ENCODE peak calls at places on chromosomes 6 and 20, in seven cellular contexts. E, Z, J, O, D, I and H are unnamed samples. For H3K27me3, the result is how much of the 10 kb centered on the place peaks cover.

GRCh38 chr6:159609813-159610212 is 83.2 kb downstream of the SOD2 start:
- DNase-seq in E (no peak), Z (no peak), J (peak), O (no peak), D (no peak), I (peak), H (no peak)

GRCh38 chr6:9225441-9225871 is 790.1 kb upstream of the SLC35B3 start:
- DNase-seq in E (no peak), Z (no peak), J (no peak), O (no peak), D (no peak), I (peak), H (peak)

GRCh38 chr6:135012764-135013163 is 41.9 kb downstream of the HBS1L start:
- DNase-seq in E (peak), Z (no peak), J (no peak), O (no peak), D (no peak), I (peak), H (peak)

GRCh38 chr6:105954148-105954547 is 132.0 kb upstream of the PRDM1 start:
- DNase-seq in E (no peak), Z (no peak), J (no peak), O (no peak), D (no peak), I (no peak), H (no peak)

GRCh38 chr20:20520776-20521175 is 152.9 kb downstream of the INSM1 start:
- DNase-seq in E (no peak), Z (no peak), J (no peak), O (no peak), D (no peak), I (peak), H (peak)

GRCh38 chr6:50707652-50708325 is 5.5 kb upstream of the TFAP2D start:
- DNase-seq in E (no peak), Z (peak), J (no peak), O (no peak), D (peak), I (no peak), H (no peak)

GRCh38 chr6:71619836-71620235 is 266.5 kb upstream of the RIMS1 start:
- DNase-seq in E (no peak), Z (no peak), J (no peak), O (no peak), D (no peak), I (no peak), H (no peak)

GRCh38 chr6:43313813-43314212 is 5.2 kb upstream of the CRIP3 start:
- DNase-seq in E (no peak), Z (no peak), J (no peak), O (no peak), D (no peak), I (no peak), H (no peak)

GRCh38 chr20:46213946-46214830 is 94.1 kb downstream of the CDH22 start:
- DNase-seq in E (no peak), Z (no peak), J (no peak), O (no peak), D (peak), I (no peak), H (no peak)

GRCh38 chr6:157019733-157020132 is 242.6 kb downstream of the ARID1B start:
- DNase-seq in E (no peak), Z (no peak), J (no peak), O (peak), D (no peak), I (peak), H (no peak)

GRCh38 chr6:360791-361373 is 30.7 kb upstream of the IRF4 start:
- DNase-seq in E (no peak), Z (no peak), J (no peak), O (no peak), D (no peak), I (no peak), H (no peak)

GRCh38 chr20:23752481-23753193 is 1.9 kb upstream of the CST1 start:
- DNase-seq in E (no peak), Z (no peak), J (no peak), O (no peak), D (no peak), I (no peak), H (no peak)

GRCh38 chr20:38725959-38726848 is 1.9 kb downstream of the SLC32A1 start:
- DNase-seq in E (no peak), Z (peak), J (peak), O (peak), D (no peak), I (peak), H (no peak)

GRCh38 chr20:48051810-48052491 is 266.7 kb upstream of the SULF2 start:
- DNase-seq in E (peak), Z (no peak), J (no peak), O (no peak), D (no peak), I (peak), H (peak)

GRCh38 chr6:44161997-44162338 is 3.3 kb downstream of the CAPN11 start:
- DNase-seq in E (peak), Z (no peak), J (no peak), O (no peak), D (no peak), I (peak), H (peak)

GRCh38 chr6:8065519-8065911 is 1.3 kb upstream of the BLOC1S5 start:
- DNase-seq in E (no peak), Z (no peak), J (no peak), O (no peak), D (no peak), I (no peak), H (peak)

GRCh38 chr20:41213150-41213820 is 75.9 kb downstream of the PLCG1 start:
- DNase-seq in E (peak), Z (no peak), J (no peak), O (peak), D (no peak), I (peak), H (peak)

GRCh38 chr6:4583026-4583425 is 193.2 kb upstream of the CDYL start:
- DNase-seq in E (peak), Z (no peak), J (no peak), O (no peak), D (no peak), I (no peak), H (peak)

GRCh38 chr20:35318502-35319157 is 26.4 kb upstream of the FAM83C start:
- DNase-seq in E (peak), Z (no peak), J (peak), O (no peak), D (no peak), I (peak), H (peak)

GRCh38 chr6:112983741-112984221 is 636.7 kb downstream of the RFPL4B start:
- DNase-seq in E (no peak), Z (no peak), J (no peak), O (no peak), D (no peak), I (peak), H (peak)

GRCh38 chr20:43537921-43538854 is 20.6 kb upstream of the SGK2 start:
- DNase-seq in E (peak), Z (peak), J (peak), O (peak), D (peak), I (peak), H (peak)

GRCh38 chr6:169162968-169163903 is 90.4 kb downstream of the THBS2 start:
- DNase-seq in E (peak), Z (no peak), J (peak), O (no peak), D (peak), I (peak), H (peak)

DNA sequence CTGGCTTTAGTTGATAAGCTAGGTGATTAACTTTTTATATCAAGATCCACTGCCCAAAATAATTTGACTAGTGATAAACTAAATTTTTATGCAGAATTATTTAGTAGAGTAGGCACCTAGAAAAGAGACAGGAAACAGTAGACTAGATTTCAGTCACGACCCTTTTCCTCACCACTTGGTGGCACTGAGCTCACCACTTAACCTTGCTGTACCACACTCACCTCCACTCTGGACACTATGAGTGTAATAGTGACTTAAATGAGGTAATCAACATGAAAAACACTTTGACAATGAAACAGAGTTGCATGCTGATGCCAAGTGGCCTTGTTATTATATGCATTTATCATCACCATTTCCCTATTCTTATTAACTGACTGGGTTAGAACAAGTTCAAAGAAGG is 730.4 kb downstream of the KIF16B start:
- DNase-seq in E (no peak), Z (no peak), J (no peak), O (peak), D (no peak), I (no peak), H (peak)
- TF ChIP-seq CTCF in E (no peak), Z (peak), J (no peak), O (peak), D (no peak), I (no peak), H (no peak)

DNA sequence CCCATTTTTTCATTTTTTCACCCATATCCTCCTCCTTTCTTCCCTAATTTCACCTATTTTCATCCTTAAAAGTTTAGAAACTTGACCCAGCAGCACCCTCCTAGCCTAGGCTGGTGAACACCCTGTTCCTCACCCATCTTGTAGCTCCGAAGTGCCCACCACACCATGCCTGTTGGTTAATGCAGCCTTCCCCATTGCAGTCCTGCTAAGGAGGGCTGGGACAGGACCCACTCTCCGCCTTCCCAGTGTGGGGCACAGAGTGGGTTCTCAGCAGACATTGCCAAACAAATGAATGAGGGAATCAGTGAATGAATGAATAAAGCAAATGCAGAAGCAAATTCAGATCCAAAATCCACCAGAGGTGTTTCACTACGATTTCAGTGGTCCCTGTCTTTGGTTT is 45.7 kb downstream of the CTCFL start:
- DNase-seq in E (no peak), Z (no peak), J (no peak), O (no peak), D (peak), I (no peak), H (no peak)
- H3K27me3 ChIP-seq in E (under half), Z (under half), J (under half), O (under half), D (under half), I (under half), H (under half)

GRCh38 chr6:125918230-125918629 is 38.3 kb upstream of the HINT3 start:
- DNase-seq in E (no peak), Z (peak), J (peak), O (no peak), D (no peak), I (no peak), H (no peak)

GRCh38 chr6:125910518-125910917 is 46.1 kb upstream of the HINT3 start:
- DNase-seq in E (no peak), Z (no peak), J (no peak), O (no peak), D (no peak), I (peak), H (peak)

GRCh38 chr6:125913145-125913544 is 43.4 kb upstream of the HINT3 start:
- DNase-seq in E (no peak), Z (no peak), J (no peak), O (no peak), D (no peak), I (no peak), H (no peak)

GRCh38 chr6:125918681-125919566 is 37.6 kb upstream of the HINT3 start:
- DNase-seq in E (peak), Z (no peak), J (peak), O (peak), D (no peak), I (peak), H (peak)

GRCh38 chr6:125913864-125914351 is 42.7 kb upstream of the HINT3 start:
- DNase-seq in E (peak), Z (no peak), J (no peak), O (no peak), D (no peak), I (peak), H (peak)
- H3K4me3 ChIP-seq in E (no peak), Z (no peak), J (no peak), O (no peak), D (no peak), I (no peak), H (no peak)

DNA sequence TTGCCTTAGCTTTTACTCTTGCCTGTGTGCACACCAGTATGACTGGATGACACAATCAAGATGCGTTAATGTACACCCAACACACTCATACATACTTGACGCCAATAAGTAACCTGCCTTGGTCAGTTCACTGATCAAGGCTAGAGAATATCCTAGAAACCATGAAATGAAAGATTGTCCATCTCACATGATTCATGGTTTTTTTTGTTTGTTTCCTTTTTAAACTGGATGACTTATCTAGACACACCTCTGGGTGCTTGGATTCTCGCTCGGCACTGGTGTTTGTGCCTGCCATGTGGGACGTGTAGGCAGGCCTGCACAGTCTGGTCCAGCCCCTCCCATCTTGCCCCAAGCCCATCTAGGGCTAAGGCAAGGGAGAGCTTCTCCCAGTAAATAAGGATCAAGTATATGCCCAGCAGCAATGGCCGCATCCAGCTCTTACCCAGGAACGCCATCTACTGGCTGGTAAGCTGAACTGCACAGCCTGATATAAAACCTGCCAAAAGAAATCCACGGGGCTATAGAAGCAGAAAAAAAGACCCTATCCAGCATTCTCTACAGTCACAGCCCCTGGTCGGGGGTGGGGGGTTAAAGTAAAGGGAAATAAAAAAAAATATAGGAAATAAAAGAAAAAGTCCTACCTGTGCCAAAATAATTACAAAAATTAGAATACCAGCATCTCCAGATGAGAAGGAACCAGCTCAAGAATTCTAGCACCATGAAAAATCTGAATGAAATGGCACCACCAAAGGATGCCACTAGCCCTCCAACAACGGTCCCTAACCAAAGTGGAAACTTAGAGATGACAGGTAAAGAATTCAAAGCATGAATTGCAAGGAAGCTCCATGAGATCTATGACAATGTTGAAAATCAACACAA is 73.3 kb downstream of the OTOR start:
- DNase-seq in E (peak), Z (peak), J (no peak), O (peak), D (no peak), I (peak), H (peak)
- TF ChIP-seq CTCF in E (peak), Z (peak), J (peak), O (peak), D (peak), I (peak), H (peak)

DNA sequence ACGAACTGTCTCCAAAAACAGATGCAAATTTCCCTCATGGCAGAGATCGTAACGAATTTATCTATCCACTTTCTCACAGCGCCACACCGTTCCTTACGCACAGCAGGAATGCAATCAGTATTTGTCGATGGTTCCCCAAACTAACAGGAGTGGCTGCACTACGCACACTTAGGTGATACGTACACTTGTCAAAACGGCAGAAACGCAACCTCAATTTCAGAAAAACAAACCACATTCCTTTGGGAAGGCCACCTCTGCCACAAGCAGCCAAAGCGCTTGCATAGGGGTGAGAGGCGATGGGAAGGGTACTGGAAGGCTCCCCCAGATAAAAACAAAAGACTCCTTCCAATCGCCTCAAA is 638 bp downstream of the MDN1 start:
- DNase-seq in E (peak), Z (peak), J (no peak), O (peak), D (no peak), I (peak), H (peak)
- H3K27me3 ChIP-seq in E (under half), Z (under half), J (under half), O (under half), D (under half), I (under half), H (under half)

DNA sequence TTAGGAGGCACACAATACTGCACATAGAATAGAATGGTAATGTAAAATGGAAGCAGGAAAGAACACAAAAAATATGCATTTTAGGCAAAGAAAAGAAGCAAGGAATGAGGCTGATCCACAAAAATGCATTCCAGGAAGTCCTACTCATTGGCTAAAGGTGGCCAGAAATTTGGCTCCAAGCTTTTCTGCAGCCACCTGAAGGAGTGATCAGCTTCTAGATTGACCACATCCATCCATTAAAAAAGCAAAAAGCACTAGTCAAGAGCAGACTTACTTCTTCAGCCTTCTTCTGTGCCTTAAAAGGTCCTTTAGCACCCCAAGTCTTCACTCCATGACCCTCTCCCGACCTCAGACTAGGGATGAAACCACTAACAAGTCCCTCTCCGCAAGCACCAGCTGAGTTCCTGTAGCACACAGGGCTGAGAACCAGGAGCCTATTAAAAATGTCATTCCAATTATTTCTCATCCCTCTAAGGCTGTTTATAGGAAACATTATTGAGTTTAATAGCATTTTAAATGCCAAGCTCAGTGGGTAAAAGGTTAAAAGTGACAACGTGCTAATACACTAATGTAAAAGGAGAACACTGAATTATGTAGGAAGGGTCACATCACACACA is 36.5 kb downstream of the TRAM2 start:
- DNase-seq in E (no peak), Z (no peak), J (no peak), O (no peak), D (no peak), I (no peak), H (no peak)
- H3K4me3 ChIP-seq in E (no peak), Z (no peak), J (no peak), O (no peak), D (no peak), I (no peak), H (no peak)

GRCh38 chr20:33694666-33695065 is 8.5 kb upstream of the E2F1 start:
- DNase-seq in E (no peak), Z (no peak), J (no peak), O (no peak), D (no peak), I (no peak), H (no peak)

GRCh38 chr20:33689973-33690372 is 3.8 kb upstream of the E2F1 start:
- DNase-seq in E (peak), Z (no peak), J (no peak), O (no peak), D (no peak), I (peak), H (no peak)

GRCh38 chr20:33693741-33694645 is 7.8 kb upstream of the E2F1 start:
- DNase-seq in E (no peak), Z (peak), J (no peak), O (no peak), D (peak), I (no peak), H (no peak)

GRCh38 chr20:33696448-33696847 is 10.3 kb upstream of the E2F1 start:
- DNase-seq in E (no peak), Z (no peak), J (no peak), O (no peak), D (no peak), I (no peak), H (no peak)

GRCh38 chr20:33693274-33693673 is 7.1 kb upstream of the E2F1 start:
- DNase-seq in E (no peak), Z (no peak), J (no peak), O (no peak), D (no peak), I (no peak), H (no peak)
- TF ChIP-seq CTCF in E (no peak), Z (no peak), J (no peak), O (no peak), D (no peak), I (no peak), H (no peak)